ENCODE peak calls at places on chromosome 11, in five cellular contexts. Z, U, L, G and M are unnamed samples.
A peak's percentile ranks its signal among the peaks of the same experiment; 100 is the strongest.

GRCh38 chr11:118581057-118581456 is 8.8 kb downstream of the ARCN1 start:
- DNase-seq in Z (no peak), U (no peak), L (no peak), G (no peak), M (no peak)

GRCh38 chr11:124918950-124919349 is at the start of gene HEPN1:
- DNase-seq in Z (no peak), U (no peak), L (no peak), G (no peak), M (no peak)

GRCh38 chr11:6570691-6571427 is 32.6 kb downstream of the RRP8 start:
- DNase-seq in Z (peak; percentile 69), U (no peak), L (no peak), G (no peak), M (no peak)

GRCh38 chr11:17544181-17544622 is at the start of gene USH1C:
- DNase-seq in Z (peak; percentile 74), U (peak; percentile 34), L (peak; percentile 55), G (no peak), M (no peak)

GRCh38 chr11:122159173-122159701 is 43.2 kb upstream of the BLID start:
- DNase-seq in Z (peak; percentile 38), U (no peak), L (peak; percentile 46), G (peak; percentile 64), M (peak; percentile 56)

GRCh38 chr11:18313985-18314763 is 7.8 kb downstream of the HPS5 start:
- DNase-seq in Z (peak; percentile 21), U (no peak), L (no peak), G (no peak), M (no peak)

GRCh38 chr11:120467627-120468026 is 43.9 kb upstream of the GRIK4 start:
- DNase-seq in Z (no peak), U (no peak), L (no peak), G (no peak), M (no peak)

GRCh38 chr11:85934599-85935169 is 79.5 kb downstream of the CCDC83 start:
- DNase-seq in Z (peak; percentile 55), U (no peak), L (no peak), G (no peak), M (no peak)

GRCh38 chr11:94767701-94768601 is at the start of gene AMOTL1:
- DNase-seq in Z (peak; percentile 97), U (peak; percentile 90), L (peak; percentile 94), G (peak; percentile 96), M (peak; percentile 88)

GRCh38 chr11:111946499-111946898 is 9.4 kb downstream of the DIXDC1 start:
- DNase-seq in Z (no peak), U (no peak), L (peak; percentile 69), G (no peak), M (no peak)

GRCh38 chr11:83881428-83881827 is 595.3 kb upstream of the CCDC90B start:
- DNase-seq in Z (no peak), U (no peak), L (no peak), G (no peak), M (no peak)

DNA sequence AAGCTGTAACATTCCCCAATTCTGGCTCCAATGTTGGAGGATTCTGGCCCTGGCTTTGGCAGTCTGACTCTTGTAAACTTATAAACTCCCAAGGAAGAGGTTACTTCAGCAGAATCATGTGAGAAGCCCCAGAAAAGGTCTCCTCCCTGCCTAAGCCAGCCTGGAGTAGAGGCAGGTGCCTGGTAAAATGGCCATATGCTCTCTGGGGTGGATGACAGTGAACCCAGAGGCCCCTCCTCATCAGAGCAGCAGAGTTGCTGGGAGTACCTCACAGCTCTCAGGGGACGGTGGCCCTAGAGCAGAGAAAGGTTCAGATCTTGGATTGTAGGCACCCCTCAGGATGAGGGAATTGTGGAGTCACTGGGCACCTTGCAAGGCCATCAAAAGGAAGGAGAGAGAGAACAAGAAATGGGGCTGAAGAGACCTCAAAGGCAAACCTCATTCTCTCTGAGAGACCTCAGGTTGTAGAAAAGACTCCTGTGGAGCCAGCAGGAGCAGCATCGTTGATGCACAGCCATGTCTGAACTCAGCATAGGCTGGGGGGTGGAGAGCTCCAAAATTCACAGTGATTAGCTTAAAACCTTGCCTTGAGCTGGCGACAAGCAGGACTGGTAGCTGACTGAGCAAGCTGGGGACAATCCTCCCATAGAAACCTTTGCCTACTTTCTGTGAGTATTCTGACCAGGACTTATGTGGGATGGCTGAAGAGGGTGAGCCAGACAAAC is 4.9 kb upstream of the P2RY6 start:
- DNase-seq in Z (no peak), U (no peak), L (no peak), G (no peak), M (no peak)
- H3K9me3 ChIP-seq in Z (no peaks in the 10 kb centered on the region), U (no peaks in the 10 kb centered on the region), L (no peaks in the 10 kb centered on the region), G (no peaks in the 10 kb centered on the region), M (no peaks in the 10 kb centered on the region)

DNA sequence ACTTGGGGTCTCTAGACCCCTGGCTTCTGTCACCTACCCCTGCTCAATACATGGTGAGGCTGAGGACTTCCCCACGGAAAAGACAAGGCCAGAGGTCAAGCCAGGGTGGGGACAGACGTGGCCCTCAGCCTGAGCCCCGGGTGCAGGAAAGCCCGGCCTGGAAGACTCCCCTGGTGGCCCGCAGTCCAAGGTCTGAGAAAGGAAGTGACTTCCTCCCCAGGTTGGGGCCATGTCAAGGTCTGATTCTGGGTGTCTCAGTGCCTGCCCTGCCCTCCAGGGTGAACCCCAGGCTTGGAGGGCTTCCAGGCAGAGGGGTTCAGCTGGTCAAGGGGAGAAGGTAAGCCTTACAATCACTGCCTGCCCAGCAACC is 3.9 kb downstream of the CTSD start:
- DNase-seq in Z (no peak), U (no peak), L (no peak), G (no peak), M (no peak)
- H3K4me3 ChIP-seq in Z (no peak overlapping the region), U (no peak overlapping the region), L (no peak overlapping the region), G (no peak overlapping the region), M (no peak overlapping the region)

GRCh38 chr11:65297026-65297667 is 17.5 kb upstream of the CDC42EP2 start:
- DNase-seq in Z (peak; percentile 74), U (no peak), L (peak; percentile 57), G (peak; percentile 85), M (peak; percentile 57)
- H3K27ac ChIP-seq in Z (peak overlapping the region; percentile 16), U (no peak overlapping the region), L (peak overlapping the region; percentile 91), G (peak overlapping the region; percentile 89), M (peak overlapping the region; percentile 95)

GRCh38 chr11:22082788-22083187 is 110.1 kb upstream of the ANO5 start:
- DNase-seq in Z (no peak), U (no peak), L (no peak), G (no peak), M (no peak)

GRCh38 chr11:22078063-22078462 is 114.8 kb upstream of the ANO5 start:
- DNase-seq in Z (no peak), U (no peak), L (no peak), G (no peak), M (no peak)

GRCh38 chr11:22079133-22079847 is 113.6 kb upstream of the ANO5 start:
- DNase-seq in Z (no peak), U (peak; percentile 33), L (no peak), G (no peak), M (no peak)

GRCh38 chr11:22084564-22084963 is 108.3 kb upstream of the ANO5 start:
- DNase-seq in Z (no peak), U (no peak), L (no peak), G (no peak), M (no peak)

GRCh38 chr11:22082178-22082577 is 110.7 kb upstream of the ANO5 start:
- DNase-seq in Z (no peak), U (no peak), L (no peak), G (no peak), M (no peak)
- H3K9me3 ChIP-seq in Z (no peaks in the 10 kb centered on the region), U (no peaks in the 10 kb centered on the region), L (no peaks in the 10 kb centered on the region), G (no peaks in the 10 kb centered on the region), M (no peaks in the 10 kb centered on the region)

GRCh38 chr11:75151346-75152047 is 590 bp downstream of the SLCO2B1 start:
- DNase-seq in Z (no peak), U (no peak), L (no peak), G (no peak), M (no peak)

GRCh38 chr11:75150079-75150478 is 828 bp upstream of the SLCO2B1 start:
- DNase-seq in Z (no peak), U (no peak), L (no peak), G (no peak), M (no peak)

GRCh38 chr11:75152651-75153553 is 2.0 kb downstream of the SLCO2B1 start:
- DNase-seq in Z (no peak), U (no peak), L (no peak), G (no peak), M (no peak)

GRCh38 chr11:75150879-75151278 is at the start of gene SLCO2B1:
- DNase-seq in Z (peak; percentile 77), U (no peak), L (no peak), G (no peak), M (no peak)

DNA sequence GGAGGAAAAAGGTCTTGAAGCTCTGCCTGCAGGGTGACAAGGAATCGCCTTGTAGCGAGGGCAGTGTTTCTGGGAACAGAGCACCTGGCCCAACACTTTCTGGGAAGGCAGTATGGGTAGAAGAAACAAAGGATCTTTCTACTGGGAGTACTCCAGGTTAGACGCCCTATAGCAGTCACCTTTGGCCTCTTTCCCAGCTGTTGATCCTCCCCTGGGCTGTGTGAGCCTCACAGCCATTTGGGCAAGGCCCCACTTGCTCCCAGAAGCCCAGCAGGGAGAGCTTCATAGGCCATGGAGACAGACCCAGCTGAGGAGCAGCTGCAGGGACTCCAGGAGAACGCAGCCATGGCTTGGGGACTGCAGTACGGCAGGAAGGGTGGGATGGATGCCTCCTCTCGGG is 1.2 kb downstream of the SLCO2B1 start:
- DNase-seq in Z (no peak), U (peak; percentile 88), L (no peak), G (no peak), M (no peak)
- H3K4me3 ChIP-seq in Z (peak overlapping the region; percentile 31), U (peak overlapping the region; percentile 40), L (peak overlapping the region; percentile 19), G (peak overlapping the region; percentile 30), M (peak overlapping the region; percentile 2)

GRCh38 chr11:42542336-42542735 is 769.5 kb upstream of the API5 start:
- DNase-seq in Z (no peak), U (no peak), L (no peak), G (no peak), M (no peak)
- H3K27ac ChIP-seq in Z (no peak overlapping the region), U (no peak overlapping the region), L (no peak overlapping the region), G (no peak overlapping the region), M (no peak overlapping the region)